ENCODE peak calls at places on chromosomes 6 and 20, in ten cellular contexts. One of them, this sample, is unnamed.

GRCh38 chr20:41405436-41405835 is 38.8 kb upstream of the EMILIN3 start:
- DNase-seq in coronary artery: no peak
- DNase-seq in left lung: no peak
- DNase-seq in endothelial cell: no peak
- DNase-seq in OCI-LY7: no peak
- DNase-seq in adrenal gland: no peak
- DNase-seq in NB4: no peak
- DNase-seq in cardiac muscle cell: no peak
- DNase-seq in MCF 10A: no peak
- DNase-seq in nephron progenitor cell: no peak
- DNase-seq in this sample: no peak

GRCh38 chr6:143575440-143575839 is 63.9 kb upstream of the FUCA2 start:
- DNase-seq in NB4: peak; percentile 85
- DNase-seq in nephron progenitor cell: peak; percentile 55
- DNase-seq in adrenal gland: peak; percentile 72
- DNase-seq in endothelial cell: peak; percentile 57
- DNase-seq in left lung: no peak
- DNase-seq in MCF 10A: peak; percentile 80
- DNase-seq in cardiac muscle cell: peak; percentile 90
- DNase-seq in coronary artery: no peak
- DNase-seq in OCI-LY7: peak; percentile 69
- DNase-seq in this sample: no peak

GRCh38 chr20:52978851-52979250 is 6.7 kb downstream of the TSHZ2 start:
- DNase-seq in endothelial cell: no peak
- DNase-seq in coronary artery: no peak
- DNase-seq in adrenal gland: no peak
- DNase-seq in MCF 10A: no peak
- DNase-seq in NB4: no peak
- DNase-seq in left lung: no peak
- DNase-seq in cardiac muscle cell: peak; percentile 25
- DNase-seq in OCI-LY7: no peak
- DNase-seq in nephron progenitor cell: no peak
- DNase-seq in this sample: no peak

GRCh38 chr6:43969158-43969981 is 157.9 kb downstream of the MRPL14 start:
- DNase-seq in MCF 10A: no peak
- DNase-seq in OCI-LY7: no peak
- DNase-seq in nephron progenitor cell: no peak
- DNase-seq in adrenal gland: no peak
- DNase-seq in endothelial cell: no peak
- DNase-seq in left lung: no peak
- DNase-seq in cardiac muscle cell: no peak
- DNase-seq in NB4: no peak
- DNase-seq in coronary artery: peak; percentile 47
- DNase-seq in this sample: no peak

GRCh38 chr20:43515628-43516027 is 8.1 kb downstream of the L3MBTL1 start:
- DNase-seq in NB4: no peak
- DNase-seq in left lung: no peak
- DNase-seq in OCI-LY7: peak; percentile 7
- DNase-seq in nephron progenitor cell: no peak
- DNase-seq in cardiac muscle cell: no peak
- DNase-seq in endothelial cell: no peak
- DNase-seq in MCF 10A: no peak
- DNase-seq in adrenal gland: no peak
- DNase-seq in coronary artery: no peak
- DNase-seq in this sample: no peak

GRCh38 chr6:128005009-128005408 is 104.2 kb upstream of the THEMIS start:
- DNase-seq in MCF 10A: peak; percentile 47
- DNase-seq in coronary artery: no peak
- DNase-seq in endothelial cell: no peak
- DNase-seq in nephron progenitor cell: no peak
- DNase-seq in adrenal gland: no peak
- DNase-seq in cardiac muscle cell: no peak
- DNase-seq in left lung: no peak
- DNase-seq in NB4: no peak
- DNase-seq in OCI-LY7: no peak
- DNase-seq in this sample: no peak

GRCh38 chr6:137277971-137278602 is 58.9 kb upstream of the IFNGR1 start:
- DNase-seq in NB4: no peak
- DNase-seq in MCF 10A: peak; percentile 42
- DNase-seq in cardiac muscle cell: peak; percentile 45
- DNase-seq in left lung: no peak
- DNase-seq in OCI-LY7: no peak
- DNase-seq in nephron progenitor cell: peak; percentile 39
- DNase-seq in coronary artery: no peak
- DNase-seq in endothelial cell: no peak
- DNase-seq in adrenal gland: no peak
- DNase-seq in this sample: no peak

GRCh38 chr6:27157461-27158315 is 89.8 kb upstream of the PRSS16 start:
- DNase-seq in nephron progenitor cell: peak; percentile 71
- DNase-seq in endothelial cell: peak; percentile 60
- DNase-seq in OCI-LY7: peak; percentile 61
- DNase-seq in left lung: peak; percentile 83
- DNase-seq in MCF 10A: peak; percentile 66
- DNase-seq in NB4: peak; percentile 80
- DNase-seq in coronary artery: no peak
- DNase-seq in cardiac muscle cell: peak; percentile 70
- DNase-seq in adrenal gland: peak; percentile 57
- DNase-seq in this sample: peak; percentile 68

GRCh38 chr6:15457903-15458530 is 204.8 kb downstream of the DTNBP1 start:
- DNase-seq in MCF 10A: no peak
- DNase-seq in left lung: no peak
- DNase-seq in NB4: no peak
- DNase-seq in adrenal gland: no peak
- DNase-seq in cardiac muscle cell: no peak
- DNase-seq in coronary artery: no peak
- DNase-seq in nephron progenitor cell: no peak
- DNase-seq in endothelial cell: no peak
- DNase-seq in OCI-LY7: no peak
- DNase-seq in this sample: no peak

GRCh38 chr6:86856937-86857563 is 80.3 kb upstream of the HTR1E start:
- DNase-seq in OCI-LY7: peak; percentile 58
- DNase-seq in NB4: peak; percentile 55
- DNase-seq in adrenal gland: peak; percentile 79
- DNase-seq in MCF 10A: peak; percentile 68
- DNase-seq in cardiac muscle cell: peak; percentile 27
- DNase-seq in coronary artery: no peak
- DNase-seq in endothelial cell: peak; percentile 55
- DNase-seq in left lung: no peak
- DNase-seq in nephron progenitor cell: peak; percentile 59
- DNase-seq in this sample: no peak

GRCh38 chr6:5989141-5989723 is 17.5 kb downstream of the NRN1 start:
- DNase-seq in left lung: no peak
- DNase-seq in MCF 10A: no peak
- DNase-seq in nephron progenitor cell: no peak
- DNase-seq in coronary artery: peak; percentile 57
- DNase-seq in adrenal gland: peak; percentile 56
- DNase-seq in NB4: peak; percentile 58
- DNase-seq in endothelial cell: no peak
- DNase-seq in cardiac muscle cell: no peak
- DNase-seq in OCI-LY7: no peak
- DNase-seq in this sample: no peak

GRCh38 chr6:28807682-28808280 is 116.0 kb downstream of the TRIM27 start:
- DNase-seq in nephron progenitor cell: peak; percentile 72
- DNase-seq in coronary artery: no peak
- DNase-seq in adrenal gland: no peak
- DNase-seq in NB4: peak; percentile 77
- DNase-seq in cardiac muscle cell: peak; percentile 48
- DNase-seq in MCF 10A: peak; percentile 76
- DNase-seq in OCI-LY7: peak; percentile 43
- DNase-seq in endothelial cell: peak; percentile 68
- DNase-seq in left lung: no peak
- DNase-seq in this sample: no peak

GRCh38 chr6:44086931-44087574 is 40.2 kb downstream of the MRPL14 start:
- DNase-seq in OCI-LY7: no peak
- DNase-seq in NB4: no peak
- DNase-seq in cardiac muscle cell: peak; percentile 44
- DNase-seq in left lung: no peak
- DNase-seq in endothelial cell: no peak
- DNase-seq in MCF 10A: peak; percentile 48
- DNase-seq in coronary artery: no peak
- DNase-seq in adrenal gland: peak; percentile 96
- DNase-seq in nephron progenitor cell: no peak
- DNase-seq in this sample: no peak

GRCh38 chr6:113971786-113972185 is 838 bp upstream of the HDAC2 start:
- DNase-seq in cardiac muscle cell: peak; percentile 40
- DNase-seq in endothelial cell: no peak
- DNase-seq in adrenal gland: no peak
- DNase-seq in OCI-LY7: peak; percentile 10
- DNase-seq in nephron progenitor cell: no peak
- DNase-seq in coronary artery: no peak
- DNase-seq in MCF 10A: peak; percentile 30
- DNase-seq in left lung: no peak
- DNase-seq in NB4: peak; percentile 56
- DNase-seq in this sample: no peak

DNA sequence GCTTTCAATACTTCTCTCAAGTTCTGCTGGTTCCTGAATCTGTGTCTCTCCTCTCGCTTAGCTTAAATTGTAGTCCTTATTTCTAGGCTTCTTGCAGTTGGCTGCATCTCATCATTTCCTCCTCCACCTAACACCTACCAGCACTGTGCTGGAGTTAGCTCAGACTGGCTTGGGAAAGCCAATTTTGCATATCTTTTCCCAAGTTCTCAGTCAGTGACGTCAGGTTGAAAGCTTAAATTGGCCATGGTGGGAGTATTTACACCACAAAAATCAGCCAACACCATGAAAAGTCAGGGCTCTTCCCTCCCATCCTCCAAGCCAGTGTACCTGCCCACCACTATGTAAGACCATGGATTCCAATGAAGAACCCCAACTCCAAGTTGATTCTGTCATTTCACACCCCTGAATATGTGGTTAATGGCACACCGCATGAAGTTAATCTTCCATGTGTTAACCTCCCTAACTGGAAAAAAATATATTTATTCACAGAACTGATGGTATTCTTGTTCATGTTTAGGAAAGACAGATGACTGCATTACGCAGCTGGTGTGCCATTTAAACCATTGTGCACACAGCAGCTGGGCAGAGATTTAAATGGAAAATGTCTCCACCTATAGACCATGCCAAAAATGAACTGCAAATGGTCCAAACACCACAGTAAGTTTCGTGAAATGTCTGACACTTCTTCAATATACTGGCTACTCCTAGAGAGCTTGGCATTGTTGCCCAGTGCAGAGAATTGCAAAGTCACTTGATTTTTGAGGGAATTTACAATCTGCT is 274.1 kb upstream of the MAP3K7 start:
- DNase-seq in adrenal gland: no peak
- DNase-seq in endothelial cell: no peak
- DNase-seq in MCF 10A: peak; percentile 35
- DNase-seq in cardiac muscle cell: peak; percentile 12
- DNase-seq in OCI-LY7: peak; percentile 33
- DNase-seq in coronary artery: no peak
- DNase-seq in NB4: peak; percentile 35
- DNase-seq in nephron progenitor cell: no peak
- DNase-seq in left lung: no peak
- DNase-seq in this sample: no peak
- TF ChIP-seq CTCF in adrenal gland: no peak
- TF ChIP-seq CTCF in endothelial cell: no peak
- TF ChIP-seq CTCF in MCF 10A: no peak
- TF ChIP-seq CTCF in cardiac muscle cell: no peak
- TF ChIP-seq CTCF in OCI-LY7: peak; percentile 73
- TF ChIP-seq CTCF in coronary artery: no peak
- TF ChIP-seq CTCF in NB4: no peak
- TF ChIP-seq CTCF in nephron progenitor cell: peak; percentile 16
- TF ChIP-seq CTCF in left lung: no peak
- TF ChIP-seq CTCF in this sample: no peak

DNA sequence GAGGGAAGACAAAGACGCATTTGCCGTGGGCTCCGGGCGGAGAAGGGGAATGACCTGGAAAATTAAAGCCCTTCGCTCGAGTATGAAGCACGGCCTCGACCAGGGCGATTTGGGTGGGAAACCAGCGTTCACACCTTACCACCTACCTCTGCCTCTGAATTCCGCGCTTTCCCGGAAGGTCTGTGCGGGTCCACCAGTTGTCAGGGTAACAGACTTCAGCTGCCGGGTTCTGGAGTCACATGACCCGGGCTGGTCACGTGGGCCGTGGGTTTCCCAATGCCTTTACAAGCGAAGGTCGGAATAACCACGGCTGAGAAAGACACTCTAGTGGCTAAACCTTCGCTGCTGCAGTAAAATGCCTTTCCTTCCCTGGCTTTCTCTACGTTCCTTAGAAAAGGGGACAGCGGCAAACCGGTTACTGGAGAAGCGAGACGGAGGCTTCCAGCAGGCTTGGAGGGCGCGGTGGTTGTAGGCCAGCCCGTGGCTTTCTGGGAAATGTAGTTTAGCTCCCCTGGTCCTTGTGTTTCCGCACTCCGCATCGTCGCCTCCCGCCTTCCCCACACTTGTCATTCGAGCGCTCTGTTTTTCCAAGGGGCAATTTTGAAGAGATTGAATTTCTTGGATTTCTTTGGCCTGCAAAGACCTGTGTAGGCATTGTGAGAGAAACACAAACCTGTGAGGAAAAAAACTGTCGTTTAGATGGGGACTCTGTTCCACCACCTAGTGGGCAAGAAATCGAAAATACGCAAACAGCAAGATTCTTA is at the start of gene CEP162:
- DNase-seq in endothelial cell: peak; percentile 83
- DNase-seq in cardiac muscle cell: peak; percentile 91
- DNase-seq in MCF 10A: peak; percentile 87
- DNase-seq in coronary artery: peak; percentile 95
- DNase-seq in left lung: peak; percentile 96
- DNase-seq in nephron progenitor cell: peak; percentile 89
- DNase-seq in NB4: peak; percentile 88
- DNase-seq in OCI-LY7: peak; percentile 90
- DNase-seq in adrenal gland: peak; percentile 96
- DNase-seq in this sample: peak; percentile 90
- TF ChIP-seq CTCF in endothelial cell: peak; percentile 62
- TF ChIP-seq CTCF in cardiac muscle cell: peak; percentile 73
- TF ChIP-seq CTCF in MCF 10A: peak; percentile 75
- TF ChIP-seq CTCF in coronary artery: no peak
- TF ChIP-seq CTCF in left lung: peak; percentile 49
- TF ChIP-seq CTCF in nephron progenitor cell: peak; percentile 44
- TF ChIP-seq CTCF in NB4: peak; percentile 64
- TF ChIP-seq CTCF in OCI-LY7: peak; percentile 89
- TF ChIP-seq CTCF in adrenal gland: peak; percentile 67
- TF ChIP-seq CTCF in this sample: peak; percentile 88

DNA sequence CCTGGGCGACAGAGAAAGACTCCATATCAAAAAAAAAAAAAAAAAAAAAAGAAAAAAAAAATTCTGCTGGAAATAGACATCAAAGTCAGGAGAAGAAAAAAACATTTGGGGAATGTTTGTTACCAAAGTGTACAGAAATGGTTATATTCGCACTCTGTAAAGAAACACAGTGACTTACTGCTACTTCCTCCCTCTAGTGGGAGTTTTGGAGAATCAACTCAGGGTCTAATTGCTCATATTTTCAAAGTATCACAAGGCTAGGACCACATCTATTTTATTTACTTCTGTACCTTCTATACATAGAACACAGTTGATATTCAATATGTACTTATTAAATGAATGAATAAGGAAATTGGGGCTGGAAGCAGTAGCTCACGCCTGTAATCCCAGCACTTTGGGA is 24.4 kb downstream of the ARG1 start:
- DNase-seq in adrenal gland: no peak
- DNase-seq in cardiac muscle cell: peak; percentile 9
- DNase-seq in nephron progenitor cell: no peak
- DNase-seq in NB4: peak; percentile 5
- DNase-seq in coronary artery: no peak
- DNase-seq in endothelial cell: no peak
- DNase-seq in OCI-LY7: peak; percentile 13
- DNase-seq in left lung: no peak
- DNase-seq in MCF 10A: peak; percentile 6
- DNase-seq in this sample: no peak
- TF ChIP-seq CTCF in adrenal gland: peak; percentile 50
- TF ChIP-seq CTCF in cardiac muscle cell: peak; percentile 39
- TF ChIP-seq CTCF in nephron progenitor cell: no peak
- TF ChIP-seq CTCF in NB4: peak; percentile 39
- TF ChIP-seq CTCF in coronary artery: no peak
- TF ChIP-seq CTCF in endothelial cell: no peak
- TF ChIP-seq CTCF in OCI-LY7: peak; percentile 62
- TF ChIP-seq CTCF in left lung: no peak
- TF ChIP-seq CTCF in MCF 10A: no peak
- TF ChIP-seq CTCF in this sample: peak; percentile 33

GRCh38 chr6:2254747-2255146 is 9.3 kb upstream of the GMDS start:
- DNase-seq in NB4: no peak
- DNase-seq in left lung: no peak
- DNase-seq in adrenal gland: no peak
- DNase-seq in endothelial cell: no peak
- DNase-seq in coronary artery: no peak
- DNase-seq in nephron progenitor cell: no peak
- DNase-seq in OCI-LY7: no peak
- DNase-seq in MCF 10A: no peak
- DNase-seq in cardiac muscle cell: no peak
- DNase-seq in this sample: no peak
- TF ChIP-seq CTCF in NB4: no peak
- TF ChIP-seq CTCF in left lung: no peak
- TF ChIP-seq CTCF in adrenal gland: no peak
- TF ChIP-seq CTCF in endothelial cell: no peak
- TF ChIP-seq CTCF in coronary artery: no peak
- TF ChIP-seq CTCF in nephron progenitor cell: no peak
- TF ChIP-seq CTCF in OCI-LY7: no peak
- TF ChIP-seq CTCF in MCF 10A: no peak
- TF ChIP-seq CTCF in cardiac muscle cell: no peak
- TF ChIP-seq CTCF in this sample: no peak

This sample was measured in natural killer cell.